ENCODE peak calls at places on chromosomes 2 and 18, in four cellular contexts. One of them, this sample, is unnamed.

GRCh38 chr18:45588831-45589558 is 26.3 kb upstream of the SLC14A2 start:
- DNase-seq in left cardiac atrium: no peak
- DNase-seq in K562: no peak
- DNase-seq in hippocampal formation: no peak
- DNase-seq in this sample: no peak

GRCh38 chr2:159613515-159614336 is 2.6 kb downstream of the BAZ2B start:
- DNase-seq in hippocampal formation: peak; percentile 65
- DNase-seq in left cardiac atrium: no peak
- DNase-seq in K562: no peak
- DNase-seq in this sample: no peak

GRCh38 chr18:2173464-2173863 is 397.8 kb downstream of the METTL4 start:
- DNase-seq in left cardiac atrium: peak; percentile 65
- DNase-seq in hippocampal formation: no peak
- DNase-seq in K562: no peak
- DNase-seq in this sample: no peak

GRCh38 chr2:69474688-69475087 is 37.5 kb upstream of the NFU1 start:
- DNase-seq in hippocampal formation: no peak
- DNase-seq in K562: no peak
- DNase-seq in left cardiac atrium: no peak
- DNase-seq in this sample: no peak

GRCh38 chr2:189506514-189506976 is 65.3 kb downstream of the WDR75 start:
- DNase-seq in left cardiac atrium: no peak
- DNase-seq in hippocampal formation: no peak
- DNase-seq in K562: peak; percentile 60
- DNase-seq in this sample: peak; percentile 50

GRCh38 chr2:176188218-176188968 is at the start of gene HOXD1:
- DNase-seq in K562: peak; percentile 57
- DNase-seq in left cardiac atrium: no peak
- DNase-seq in hippocampal formation: no peak
- DNase-seq in this sample: no peak

GRCh38 chr2:27573452-27573851 is 9.4 kb upstream of the ZNF512 start:
- DNase-seq in K562: no peak
- DNase-seq in hippocampal formation: no peak
- DNase-seq in left cardiac atrium: no peak
- DNase-seq in this sample: no peak

GRCh38 chr2:903223-903900 is 47.3 kb upstream of the SNTG2 start:
- DNase-seq in hippocampal formation: no peak
- DNase-seq in K562: no peak
- DNase-seq in left cardiac atrium: no peak
- DNase-seq in this sample: no peak

GRCh38 chr2:160697817-160698216 is 204.2 kb upstream of the RBMS1 start:
- DNase-seq in hippocampal formation: no peak
- DNase-seq in K562: no peak
- DNase-seq in left cardiac atrium: no peak
- DNase-seq in this sample: no peak

GRCh38 chr18:39244242-39244641 is 1678.6 kb upstream of the CELF4 start:
- DNase-seq in left cardiac atrium: no peak
- DNase-seq in K562: no peak
- DNase-seq in hippocampal formation: no peak
- DNase-seq in this sample: no peak

GRCh38 chr2:3189076-3189591 is 188.5 kb downstream of the EIPR1 start:
- DNase-seq in hippocampal formation: peak; percentile 22
- DNase-seq in K562: no peak
- DNase-seq in left cardiac atrium: no peak
- DNase-seq in this sample: no peak

GRCh38 chr2:203532957-203533695 is 2.0 kb downstream of the RAPH1 start:
- DNase-seq in K562: no peak
- DNase-seq in hippocampal formation: no peak
- DNase-seq in left cardiac atrium: peak; percentile 48
- DNase-seq in this sample: no peak

GRCh38 chr18:27954226-27954625 is 222.7 kb downstream of the CDH2 start:
- DNase-seq in left cardiac atrium: no peak
- DNase-seq in K562: no peak
- DNase-seq in hippocampal formation: no peak
- DNase-seq in this sample: no peak

GRCh38 chr2:105806994-105807393 is 62.3 kb downstream of the NCK2 start:
- DNase-seq in K562: no peak
- DNase-seq in left cardiac atrium: no peak
- DNase-seq in hippocampal formation: no peak
- DNase-seq in this sample: no peak

GRCh38 chr2:192978317-192978874 is 783.7 kb upstream of the TMEFF2 start:
- DNase-seq in hippocampal formation: no peak
- DNase-seq in K562: no peak
- DNase-seq in left cardiac atrium: no peak
- DNase-seq in this sample: no peak

GRCh38 chr18:74257083-74257482 is 34.7 kb downstream of the CYB5A start:
- DNase-seq in K562: no peak
- DNase-seq in left cardiac atrium: no peak
- DNase-seq in hippocampal formation: no peak
- DNase-seq in this sample: no peak

GRCh38 chr2:137957033-137957432 is 7.2 kb upstream of the HNMT start:
- DNase-seq in K562: no peak
- DNase-seq in left cardiac atrium: no peak
- DNase-seq in hippocampal formation: no peak
- DNase-seq in this sample: no peak

GRCh38 chr18:58638446-58638845 is 9.6 kb upstream of the ALPK2 start:
- DNase-seq in hippocampal formation: no peak
- DNase-seq in left cardiac atrium: no peak
- DNase-seq in K562: no peak
- DNase-seq in this sample: no peak

GRCh38 chr2:176553685-176554106 is 284.5 kb downstream of the MTX2 start:
- DNase-seq in hippocampal formation: peak; percentile 38
- DNase-seq in left cardiac atrium: peak; percentile 75
- DNase-seq in K562: no peak
- DNase-seq in this sample: no peak

GRCh38 chr2:65373365-65373918 is 59.0 kb downstream of the SPRED2 start:
- DNase-seq in hippocampal formation: no peak
- DNase-seq in K562: no peak
- DNase-seq in left cardiac atrium: no peak
- DNase-seq in this sample: no peak

GRCh38 chr2:159902722-159903121 is 104.7 kb upstream of the CD302 start:
- DNase-seq in hippocampal formation: no peak
- DNase-seq in K562: no peak
- DNase-seq in left cardiac atrium: no peak
- DNase-seq in this sample: no peak

GRCh38 chr2:105308785-105309540 is 20.6 kb downstream of the TGFBRAP1 start:
- DNase-seq in K562: no peak
- DNase-seq in left cardiac atrium: peak; percentile 36
- DNase-seq in hippocampal formation: peak; percentile 47
- DNase-seq in this sample: no peak

GRCh38 chr2:120346667-120347358 is 877 bp downstream of the INHBB start:
- DNase-seq in K562: no peak
- DNase-seq in left cardiac atrium: no peak
- DNase-seq in hippocampal formation: no peak
- DNase-seq in this sample: no peak

GRCh38 chr2:86633094-86633740 is 9.6 kb upstream of the RNF103 start:
- DNase-seq in left cardiac atrium: no peak
- DNase-seq in hippocampal formation: no peak
- DNase-seq in K562: no peak
- DNase-seq in this sample: no peak

GRCh38 chr2:28375236-28375635 is 17.4 kb upstream of the FOSL2 start:
- DNase-seq in left cardiac atrium: no peak
- DNase-seq in K562: no peak
- DNase-seq in hippocampal formation: no peak
- DNase-seq in this sample: no peak

GRCh38 chr18:65567372-65567771 is 183.4 kb upstream of the CDH7 start:
- DNase-seq in hippocampal formation: peak; percentile 36
- DNase-seq in left cardiac atrium: no peak
- DNase-seq in K562: no peak
- DNase-seq in this sample: no peak

GRCh38 chr18:6370886-6371635 is 43.6 kb downstream of the L3MBTL4 start:
- DNase-seq in left cardiac atrium: peak; percentile 36
- DNase-seq in K562: no peak
- DNase-seq in hippocampal formation: no peak
- DNase-seq in this sample: no peak

GRCh38 chr2:66862871-66863650 is 428.1 kb downstream of the MEIS1 start:
- DNase-seq in left cardiac atrium: no peak
- DNase-seq in hippocampal formation: no peak
- DNase-seq in K562: no peak
- DNase-seq in this sample: no peak

GRCh38 chr2:37180006-37180639 is 8.3 kb downstream of the SULT6B1 start:
- DNase-seq in hippocampal formation: no peak
- DNase-seq in left cardiac atrium: no peak
- DNase-seq in K562: no peak
- DNase-seq in this sample: no peak

GRCh38 chr18:43978174-43978573 is 700.9 kb upstream of the SYT4 start:
- DNase-seq in K562: no peak
- DNase-seq in hippocampal formation: no peak
- DNase-seq in left cardiac atrium: no peak
- DNase-seq in this sample: no peak

GRCh38 chr18:76847926-76848325 is 25.6 kb downstream of the ZNF236 start:
- DNase-seq in hippocampal formation: no peak
- DNase-seq in left cardiac atrium: no peak
- DNase-seq in K562: no peak
- DNase-seq in this sample: no peak

GRCh38 chr2:191803007-191803406 is 43.9 kb downstream of the CAVIN2 start:
- DNase-seq in left cardiac atrium: no peak
- DNase-seq in hippocampal formation: no peak
- DNase-seq in K562: no peak
- DNase-seq in this sample: no peak

GRCh38 chr2:143939976-143940375 is 579.9 kb downstream of the ZEB2 start:
- DNase-seq in left cardiac atrium: no peak
- DNase-seq in hippocampal formation: no peak
- DNase-seq in K562: no peak
- DNase-seq in this sample: no peak